ENCODE peak calls at places on chromosomes 1 and 21, in four cellular contexts. Z is neuronal stem cell, B is fibroblast of lung, G is left cardiac atrium. W is an unnamed sample.

GRCh38 chr1:155253797-155254196 is 1.5 kb downstream of the ENTREP3 start:
- DNase-seq in Z (no peak), G (no peak), B (no peak), W (no peak)

GRCh38 chr1:27144920-27145661 is 9.8 kb downstream of the SLC9A1 start:
- DNase-seq in G (no peak), B (peak), Z (no peak), W (peak)

GRCh38 chr21:14273736-14274538 is 58.0 kb downstream of the RBM11 start:
- DNase-seq in Z (no peak), B (no peak), G (peak), W (no peak)

GRCh38 chr1:25932321-25932720 is 26.1 kb upstream of the STMN1 start:
- DNase-seq in G (no peak), Z (no peak), B (no peak), W (no peak)

GRCh38 chr1:43618521-43619313 is 31.2 kb upstream of the KDM4A start:
- DNase-seq in B (no peak), G (no peak), Z (no peak), W (no peak)

GRCh38 chr1:200866521-200866920 is 6.3 kb upstream of the GPR25 start:
- DNase-seq in G (no peak), Z (no peak), B (peak), W (no peak)

GRCh38 chr1:96596226-96596625 is 125.4 kb upstream of the PTBP2 start:
- DNase-seq in Z (no peak), B (peak), G (peak), W (peak)

GRCh38 chr1:2290595-2291510 is 62.7 kb downstream of the SKI start:
- DNase-seq in G (peak), B (peak), Z (no peak), W (no peak)

GRCh38 chr1:16409536-16410152 is 27.6 kb downstream of the SPATA21 start:
- DNase-seq in B (no peak), Z (no peak), G (no peak), W (no peak)

GRCh38 chr1:173523329-173523728 is 46.2 kb downstream of the PRDX6 start:
- DNase-seq in B (no peak), G (no peak), Z (no peak), W (no peak)

GRCh38 chr1:206430031-206430983 is 40.0 kb upstream of the IKBKE start:
- DNase-seq in Z (no peak), G (peak), B (peak), W (no peak)

GRCh38 chr1:65048325-65048724 is 82.0 kb upstream of the JAK1 start:
- DNase-seq in B (peak), Z (no peak), G (no peak), W (no peak)